ENCODE peak calls at places on chromosomes 3 and 15, in nine cellular contexts. I is neural progenitor cell, E is GM23248, J is HepG2, F is mammary epithelial cell, O is DND-41, S is PC-3, U is fibroblast of lung, P is PC-9. H is an unnamed sample.

GRCh38 chr15:100206643-100207042 is 135.1 kb downstream of the ADAMTS17 start:
- DNase-seq in I (no peak), E (no peak), J (no peak), F (no peak), O (no peak), S (no peak), U (no peak), P (no peak), H (no peak)

GRCh38 chr15:89781891-89782618 is 5.9 kb downstream of the MESP2 start:
- DNase-seq in I (no peak), E (peak), J (peak), F (peak), O (no peak), S (peak), U (peak), P (peak), H (peak)

GRCh38 chr15:28929200-28929599 is 43.4 kb downstream of the APBA2 start:
- DNase-seq in I (no peak), E (no peak), J (no peak), F (no peak), O (no peak), S (no peak), U (no peak), P (no peak), H (no peak)

GRCh38 chr15:82566690-82567089 is 26.4 kb upstream of the RPS17 start:
- DNase-seq in I (no peak), E (peak), J (peak), F (no peak), O (no peak), S (no peak), U (peak), P (no peak), H (no peak)

GRCh38 chr3:32630266-32630665 is 54.7 kb upstream of the CNOT10 start:
- DNase-seq in I (no peak), E (peak), J (peak), F (peak), O (no peak), S (peak), U (no peak), P (peak), H (no peak)

GRCh38 chr3:190541008-190541407 is 27.1 kb downstream of the IL1RAP start:
- DNase-seq in I (no peak), E (no peak), J (no peak), F (no peak), O (no peak), S (no peak), U (no peak), P (no peak), H (no peak)

GRCh38 chr3:187112934-187113793 is 26.1 kb downstream of the RPL39L start:
- DNase-seq in I (no peak), E (peak), J (peak), F (peak), O (no peak), S (peak), U (peak), P (no peak), H (peak)

GRCh38 chr3:134487406-134487805 is 1.5 kb downstream of the CEP63 start:
- DNase-seq in I (no peak), E (no peak), J (no peak), F (no peak), O (no peak), S (no peak), U (no peak), P (no peak), H (no peak)

GRCh38 chr3:2810723-2811122 is 299.5 kb downstream of the IL5RA start:
- DNase-seq in I (peak), E (peak), J (no peak), F (no peak), O (no peak), S (peak), U (peak), P (no peak), H (peak)

GRCh38 chr3:155391583-155391982 is 98.1 kb upstream of the STRIT1 start:
- DNase-seq in I (peak), E (peak), J (no peak), F (peak), O (no peak), S (peak), U (peak), P (peak), H (no peak)

GRCh38 chr3:174440350-174440716 is 418.8 kb upstream of the NAALADL2 start:
- DNase-seq in I (peak), E (peak), J (no peak), F (no peak), O (peak), S (peak), U (peak), P (no peak), H (peak)

GRCh38 chr3:152589644-152590043 is 245.3 kb upstream of the P2RY1 start:
- DNase-seq in I (no peak), E (no peak), J (no peak), F (no peak), O (no peak), S (no peak), U (no peak), P (no peak), H (no peak)

GRCh38 chr15:64522226-64522823 is 61.9 kb downstream of the ZNF609 start:
- DNase-seq in I (no peak), E (no peak), J (no peak), F (peak), O (no peak), S (no peak), U (peak), P (no peak), H (no peak)

GRCh38 chr15:61169275-61169903 is 59.7 kb downstream of the RORA start:
- DNase-seq in I (no peak), E (no peak), J (no peak), F (no peak), O (no peak), S (no peak), U (no peak), P (no peak), H (no peak)

GRCh38 chr3:153349138-153349499 is 187.1 kb downstream of the RAP2B start:
- DNase-seq in I (no peak), E (no peak), J (no peak), F (no peak), O (no peak), S (no peak), U (no peak), P (no peak), H (no peak)

GRCh38 chr3:68535782-68536181 is 396.6 kb downstream of the TAFA4 start:
- DNase-seq in I (no peak), E (no peak), J (no peak), F (no peak), O (no peak), S (no peak), U (no peak), P (no peak), H (no peak)

GRCh38 chr3:144097144-144097543 is 125.5 kb downstream of the DIPK2A start:
- DNase-seq in I (peak), E (no peak), J (no peak), F (no peak), O (no peak), S (no peak), U (no peak), P (no peak), H (no peak)

GRCh38 chr3:144456041-144456440 is 484.4 kb downstream of the DIPK2A start:
- DNase-seq in I (no peak), E (no peak), J (no peak), F (no peak), O (no peak), S (no peak), U (no peak), P (no peak), H (no peak)

GRCh38 chr3:66490984-66491383 is 9.8 kb downstream of the LRIG1 start:
- DNase-seq in I (peak), E (no peak), J (no peak), F (no peak), O (no peak), S (no peak), U (peak), P (no peak), H (no peak)

GRCh38 chr15:31367730-31368344 is 41.2 kb downstream of the KLF13 start:
- DNase-seq in I (no peak), E (no peak), J (no peak), F (no peak), O (no peak), S (no peak), U (no peak), P (no peak), H (no peak)

GRCh38 chr3:195021674-195022073 is 249.3 kb downstream of the XXYLT1 start:
- DNase-seq in I (no peak), E (no peak), J (no peak), F (no peak), O (no peak), S (no peak), U (no peak), P (no peak), H (no peak)

GRCh38 chr3:4360817-4361216 is 57.6 kb downstream of the SETMAR start:
- DNase-seq in I (no peak), E (no peak), J (no peak), F (no peak), O (no peak), S (no peak), U (no peak), P (no peak), H (no peak)
- TF ChIP-seq EZH2 in I (no peak), E (no peak), J (no peak), F (no peak), O (no peak), S (no peak), U (no peak), P (no peak), H (no peak)

GRCh38 chr3:106328224-106328623 is 459.4 kb upstream of the CBLB start:
- DNase-seq in I (no peak), E (no peak), J (no peak), F (no peak), O (no peak), S (no peak), U (no peak), P (no peak), H (no peak)

GRCh38 chr3:106329505-106329904 is 460.7 kb upstream of the CBLB start:
- DNase-seq in I (no peak), E (no peak), J (no peak), F (no peak), O (no peak), S (no peak), U (no peak), P (no peak), H (no peak)

GRCh38 chr3:106326941-106327765 is 458.3 kb upstream of the CBLB start:
- DNase-seq in I (peak), E (peak), J (no peak), F (no peak), O (no peak), S (peak), U (peak), P (no peak), H (no peak)

GRCh38 chr3:106323586-106323985 is 454.8 kb upstream of the CBLB start:
- DNase-seq in I (no peak), E (no peak), J (no peak), F (no peak), O (no peak), S (no peak), U (peak), P (no peak), H (no peak)
- TF ChIP-seq EZH2 in I (no peak), E (no peak), J (no peak), F (no peak), O (no peak), S (no peak), U (no peak), P (no peak), H (no peak)

GRCh38 chr3:141659821-141660597 is 78.1 kb upstream of the RNF7 start:
- DNase-seq in I (peak), E (peak), J (no peak), F (peak), O (no peak), S (peak), U (peak), P (no peak), H (peak)
- TF ChIP-seq EZH2 in I (peak), E (no peak), J (no peak), F (no peak), O (no peak), S (no peak), U (peak), P (peak), H (no peak)

GRCh38 chr3:171028025-171028778 is 1.7 kb upstream of the SLC2A2 start:
- DNase-seq in I (peak), E (peak), J (peak), F (peak), O (no peak), S (no peak), U (peak), P (peak), H (peak)
- TF ChIP-seq EZH2 in I (no peak), E (no peak), J (no peak), F (no peak), O (no peak), S (no peak), U (no peak), P (no peak), H (no peak)

GRCh38 chr15:67781907-67782559 is 43.3 kb upstream of the SKOR1 start:
- DNase-seq in I (peak), E (no peak), J (no peak), F (no peak), O (no peak), S (no peak), U (no peak), P (no peak), H (no peak)

GRCh38 chr15:67777773-67778172 is 47.5 kb upstream of the SKOR1 start:
- DNase-seq in I (no peak), E (no peak), J (no peak), F (no peak), O (no peak), S (no peak), U (no peak), P (no peak), H (no peak)

GRCh38 chr15:67781061-67781460 is 44.2 kb upstream of the SKOR1 start:
- DNase-seq in I (no peak), E (no peak), J (no peak), F (no peak), O (no peak), S (no peak), U (no peak), P (no peak), H (no peak)

GRCh38 chr15:67777071-67777470 is 48.2 kb upstream of the SKOR1 start:
- DNase-seq in I (no peak), E (no peak), J (no peak), F (no peak), O (no peak), S (no peak), U (no peak), P (no peak), H (no peak)

DNA sequence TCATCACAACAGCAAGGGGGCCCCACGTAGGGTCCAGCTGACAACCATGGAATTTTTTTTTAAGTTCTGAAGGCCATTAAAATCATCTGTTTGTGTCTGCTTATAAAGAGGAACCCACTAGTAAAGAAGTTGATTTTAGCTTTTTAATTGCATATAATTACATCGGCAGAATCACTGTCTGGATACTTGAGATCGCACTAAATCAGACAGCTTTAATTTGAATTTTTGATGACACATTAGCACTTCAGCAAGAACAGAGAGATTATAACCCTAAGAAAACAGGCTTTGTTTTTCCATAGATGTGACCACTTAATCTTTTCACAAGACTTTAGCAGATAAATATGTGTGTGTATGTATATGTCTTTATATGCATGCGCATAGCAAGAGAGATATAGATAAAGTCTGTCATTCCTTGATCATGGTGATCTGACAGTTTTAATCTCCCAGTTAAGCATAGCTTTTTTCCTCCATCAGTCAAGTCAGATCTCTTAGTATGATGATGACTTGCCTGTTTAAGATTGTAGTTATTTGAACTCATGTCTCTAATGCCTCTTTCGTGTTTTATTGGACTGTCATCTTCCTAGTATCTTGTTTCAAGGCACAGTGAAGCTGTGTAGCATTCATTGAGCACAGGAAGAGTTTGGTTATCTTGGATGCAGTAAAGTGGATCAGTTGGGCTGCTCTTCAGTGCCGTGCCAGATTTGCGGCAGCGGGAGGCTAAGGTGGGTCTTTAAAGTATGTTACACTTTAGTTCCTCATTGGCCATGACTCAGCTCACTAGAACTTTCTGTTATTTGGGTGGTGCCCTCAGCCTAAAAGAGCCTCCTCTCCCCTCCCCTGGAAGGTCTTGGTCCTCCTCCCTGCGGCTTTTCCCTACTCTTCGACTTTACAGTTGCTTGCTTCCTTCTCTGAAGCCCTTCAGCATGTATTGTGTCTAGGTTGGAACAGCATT is 45.9 kb upstream of the SKOR1 start:
- DNase-seq in I (no peak), E (no peak), J (no peak), F (no peak), O (no peak), S (no peak), U (no peak), P (no peak), H (no peak)
- TF ChIP-seq EZH2 in I (no peak), E (no peak), J (no peak), F (no peak), O (no peak), S (no peak), U (no peak), P (no peak), H (no peak)

GRCh38 chr3:169658311-169658931 is 5.1 kb downstream of the MECOM start:
- DNase-seq in I (peak), E (no peak), J (no peak), F (no peak), O (no peak), S (no peak), U (peak), P (no peak), H (peak)

GRCh38 chr3:169659858-169660614 is 3.5 kb downstream of the MECOM start:
- DNase-seq in I (peak), E (no peak), J (no peak), F (no peak), O (no peak), S (no peak), U (no peak), P (no peak), H (no peak)

GRCh38 chr3:169657351-169658124 is 6.0 kb downstream of the MECOM start:
- DNase-seq in I (no peak), E (no peak), J (peak), F (no peak), O (no peak), S (peak), U (no peak), P (no peak), H (peak)

GRCh38 chr3:169660709-169661566 is 2.6 kb downstream of the MECOM start:
- DNase-seq in I (peak), E (peak), J (no peak), F (no peak), O (no peak), S (no peak), U (peak), P (no peak), H (peak)

GRCh38 chr3:169659096-169659521 is 4.4 kb downstream of the MECOM start:
- DNase-seq in I (peak), E (no peak), J (no peak), F (no peak), O (no peak), S (no peak), U (no peak), P (no peak), H (no peak)
- TF ChIP-seq EZH2 in I (no peak), E (no peak), J (no peak), F (no peak), O (no peak), S (no peak), U (no peak), P (no peak), H (no peak)

DNA sequence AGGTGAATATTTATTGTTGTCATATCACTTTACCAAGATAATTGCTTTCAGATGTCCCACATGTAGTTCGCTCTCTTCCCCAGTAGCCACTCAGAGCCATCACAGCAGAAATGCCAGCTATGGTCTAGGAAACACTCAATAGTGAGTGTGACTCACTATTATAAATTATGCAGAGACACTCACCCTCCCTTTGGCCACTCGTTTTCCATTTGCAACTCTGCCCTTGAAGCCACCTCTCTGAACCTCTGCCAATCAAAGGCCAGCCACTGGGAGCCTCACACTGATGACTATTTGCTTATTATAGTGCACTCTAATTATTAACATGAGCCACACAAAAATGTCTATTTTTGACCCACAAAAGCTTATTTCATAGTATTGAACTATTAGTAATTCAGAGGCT is 328.1 kb upstream of the ATP10A start:
- DNase-seq in I (no peak), E (no peak), J (no peak), F (no peak), O (no peak), S (no peak), U (no peak), P (no peak), H (no peak)
- TF ChIP-seq EZH2 in I (no peak), E (no peak), J (no peak), F (no peak), O (no peak), S (no peak), U (no peak), P (no peak), H (no peak)

GRCh38 chr15:59993950-59994401 is 10.1 kb upstream of the FOXB1 start:
- DNase-seq in I (peak), E (no peak), J (no peak), F (no peak), O (no peak), S (no peak), U (no peak), P (no peak), H (no peak)

GRCh38 chr15:59995568-59996349 is 8.4 kb upstream of the FOXB1 start:
- DNase-seq in I (peak), E (no peak), J (no peak), F (no peak), O (no peak), S (no peak), U (no peak), P (no peak), H (no peak)

GRCh38 chr15:59993041-59993750 is 10.9 kb upstream of the FOXB1 start:
- DNase-seq in I (no peak), E (no peak), J (no peak), F (no peak), O (no peak), S (no peak), U (no peak), P (no peak), H (no peak)

GRCh38 chr15:59996498-59997041 is 7.5 kb upstream of the FOXB1 start:
- DNase-seq in I (no peak), E (no peak), J (peak), F (no peak), O (no peak), S (no peak), U (no peak), P (no peak), H (peak)

DNA sequence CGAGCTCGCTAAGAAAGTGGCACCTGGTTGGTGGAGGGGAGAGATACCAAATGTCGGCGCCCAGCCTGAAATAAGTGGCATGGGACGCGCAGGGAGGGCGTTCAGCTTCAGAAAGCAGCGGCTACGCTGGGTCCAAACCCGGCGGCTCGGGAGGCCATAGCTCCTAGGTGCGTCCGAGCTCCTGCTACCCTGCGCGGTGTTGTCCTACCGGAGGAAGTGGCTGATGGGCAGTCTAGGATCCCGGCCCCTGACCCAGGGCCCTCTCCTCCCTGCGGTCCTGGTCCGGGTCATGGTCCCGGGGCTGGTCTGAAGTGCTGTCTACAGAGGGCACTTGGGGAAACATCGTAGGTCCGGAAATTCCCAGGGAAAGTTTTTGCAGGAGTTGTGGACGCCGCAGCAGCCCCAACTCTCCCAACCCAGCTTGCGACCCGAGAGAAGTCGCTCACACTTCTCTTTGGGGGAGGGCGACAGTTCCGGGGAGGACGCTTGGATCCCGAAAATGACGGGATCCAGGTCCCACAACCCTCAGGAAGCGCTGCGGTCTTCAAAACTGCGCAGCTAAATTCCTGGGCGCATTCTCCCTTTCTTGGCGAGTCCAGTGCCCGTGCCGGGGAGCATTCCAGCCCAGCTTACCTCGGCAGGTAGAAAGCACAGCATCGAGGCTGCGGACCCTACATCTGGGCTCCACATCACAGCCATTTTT is 9.1 kb upstream of the FOXB1 start:
- DNase-seq in I (peak), E (no peak), J (no peak), F (no peak), O (no peak), S (no peak), U (no peak), P (no peak), H (no peak)
- TF ChIP-seq EZH2 in I (peak), E (no peak), J (no peak), F (peak), O (no peak), S (no peak), U (peak), P (no peak), H (peak)

H was measured in hepatocyte.